ENCODE peak calls at places on chromosomes 7 and 10, in seven cellular contexts. A is WTC11, E is astrocyte of the spinal cord, V is osteocyte, G is sciatic nerve, N is brain microvascular endothelial cell, P is HEK293T. D is an unnamed sample.

GRCh38 chr7:103987455-103987854 is 2.0 kb downstream of the RELN start:
- DNase-seq in G (no peak), V (no peak), P (no peak), A (no peak), N (no peak), E (no peak), D (no peak)

GRCh38 chr10:132774905-132775863 is 10.8 kb downstream of the NKX6-2 start:
- DNase-seq in A (no peak), G (no peak), E (no peak), P (no peak), N (no peak), V (no peak), D (no peak)

GRCh38 chr10:116324951-116325635 is 845 bp downstream of the CCDC172 start:
- DNase-seq in V (no peak), A (peak; percentile 26), E (no peak), P (no peak), G (no peak), N (no peak), D (no peak)

GRCh38 chr10:114026189-114027040 is 17.3 kb upstream of the ADRB1 start:
- DNase-seq in A (no peak), N (peak; percentile 78), E (peak; percentile 79), G (no peak), V (no peak), P (no peak), D (no peak)

GRCh38 chr7:135678612-135679575 is 16.6 kb downstream of the STMP1 start:
- DNase-seq in G (no peak), N (no peak), E (peak; percentile 95), P (no peak), A (no peak), V (no peak), D (no peak)

GRCh38 chr10:7826971-7827370 is 8.7 kb downstream of the TAF3 start:
- DNase-seq in N (peak; percentile 73), P (peak; percentile 21), V (no peak), G (no peak), A (no peak), E (peak; percentile 61), D (no peak)

GRCh38 chr10:79413196-79413595 is 32.2 kb downstream of the ZCCHC24 start:
- DNase-seq in N (peak; percentile 33), G (peak; percentile 56), P (no peak), E (no peak), A (no peak), V (no peak), D (no peak)

GRCh38 chr10:35011771-35012191 is 78.4 kb downstream of the CUL2 start:
- DNase-seq in A (no peak), V (no peak), E (peak; percentile 47), G (no peak), N (peak; percentile 28), P (no peak), D (no peak)

GRCh38 chr10:123896217-123896927 is 4.8 kb upstream of the CPXM2 start:
- DNase-seq in N (no peak), A (no peak), P (no peak), G (no peak), E (no peak), V (peak; percentile 40), D (no peak)

GRCh38 chr7:99098824-99099498 is 44.9 kb downstream of the SMURF1 start:
- DNase-seq in E (no peak), G (no peak), N (no peak), P (peak; percentile 39), V (no peak), A (no peak), D (no peak)

GRCh38 chr7:77799078-77799964 is 748 bp downstream of the PHTF2 start:
- DNase-seq in A (peak; percentile 50), E (peak; percentile 29), P (peak; percentile 40), V (no peak), G (peak; percentile 77), N (peak; percentile 4), D (no peak)

GRCh38 chr7:36119005-36119711 is 33.9 kb upstream of the EEPD1 start:
- DNase-seq in V (no peak), N (peak; percentile 98), P (no peak), A (no peak), G (no peak), E (peak; percentile 95), D (no peak)

GRCh38 chr7:2405601-2406345 is 2.4 kb downstream of the CHST12 start:
- DNase-seq in N (no peak), P (no peak), E (no peak), A (no peak), G (no peak), V (no peak), D (no peak)

GRCh38 chr7:132084776-132085388 is 491.4 kb downstream of the PLXNA4 start:
- DNase-seq in V (no peak), N (no peak), A (no peak), E (no peak), P (no peak), G (no peak), D (no peak)

GRCh38 chr7:5638994-5639393 is 142.5 kb downstream of the RNF216 start:
- DNase-seq in P (no peak), E (no peak), A (no peak), G (no peak), V (no peak), N (peak; percentile 40), D (no peak)

GRCh38 chr7:128405345-128406146 is 4.2 kb downstream of the IMPDH1 start:
- DNase-seq in A (peak; percentile 58), P (peak; percentile 75), N (no peak), E (no peak), V (no peak), G (no peak), D (no peak)

GRCh38 chr10:103193107-103193819 is at the start of gene NT5C2:
- DNase-seq in P (peak; percentile 93), G (peak; percentile 90), V (no peak), E (peak; percentile 65), A (peak; percentile 75), N (peak; percentile 50), D (peak; percentile 56)

GRCh38 chr10:131876543-131876942 is 24.3 kb upstream of the PPP2R2D start:
- DNase-seq in E (no peak), P (no peak), N (no peak), A (no peak), G (no peak), V (no peak), D (no peak)

GRCh38 chr10:110497438-110498086 is at the start of gene DUSP5:
- DNase-seq in P (peak; percentile 97), G (peak; percentile 96), N (peak; percentile 88), A (peak; percentile 91), E (peak; percentile 97), V (peak; percentile 98), D (peak; percentile 87)

GRCh38 chr7:138669364-138669763 is 31.8 kb downstream of the SVOPL start:
- DNase-seq in E (no peak), A (no peak), V (no peak), N (no peak), P (no peak), G (no peak), D (no peak)

GRCh38 chr10:17023386-17024298 is 106.0 kb downstream of the CUBN start:
- DNase-seq in P (no peak), N (peak; percentile 99), A (no peak), G (no peak), V (no peak), E (peak; percentile 99), D (no peak)

GRCh38 chr7:28298870-28299484 is 113.3 kb upstream of the CREB5 start:
- DNase-seq in N (peak; percentile 68), P (peak; percentile 69), V (no peak), E (peak; percentile 66), A (peak; percentile 63), G (no peak), D (peak; percentile 95)

GRCh38 chr7:112882022-112882421 is 91.8 kb upstream of the TMEM168 start:
- DNase-seq in A (no peak), V (no peak), P (no peak), G (no peak), N (no peak), E (no peak), D (no peak)

GRCh38 chr7:68187549-68187948 is 1190.9 kb downstream of the TYW1 start:
- DNase-seq in P (no peak), G (no peak), E (no peak), A (no peak), N (no peak), V (no peak), D (no peak)

GRCh38 chr10:90435296-90435695 is 422.5 kb downstream of the HTR7 start:
- DNase-seq in E (no peak), P (no peak), G (no peak), A (no peak), V (no peak), N (no peak), D (no peak)

GRCh38 chr10:79391231-79392019 is 44.2 kb downstream of the PPIF start:
- DNase-seq in P (no peak), N (no peak), E (no peak), V (no peak), A (peak; percentile 4), G (peak; percentile 64), D (no peak)

GRCh38 chr10:103416436-103417147 is 20.2 kb downstream of the PDCD11 start:
- DNase-seq in V (no peak), P (peak; percentile 36), G (peak; percentile 83), N (peak; percentile 60), A (peak; percentile 41), E (peak; percentile 50), D (peak; percentile 32)

GRCh38 chr7:2146676-2147472 is 85.9 kb downstream of the MAD1L1 start:
- DNase-seq in V (no peak), G (no peak), P (no peak), E (no peak), N (no peak), A (no peak), D (no peak)

GRCh38 chr10:1368772-1369171 is 312.6 kb downstream of the WDR37 start:
- DNase-seq in E (no peak), A (peak; percentile 73), V (peak; percentile 57), G (no peak), N (no peak), P (peak; percentile 73), D (no peak)

GRCh38 chr7:40211291-40212003 is 76.6 kb downstream of the SUGCT start:
- DNase-seq in V (no peak), A (no peak), N (no peak), G (no peak), E (peak; percentile 49), P (no peak), D (no peak)

GRCh38 chr10:87585565-87586514 is 73.8 kb upstream of the PAPSS2 start:
- DNase-seq in A (no peak), G (no peak), P (peak; percentile 25), N (peak; percentile 36), E (peak; percentile 23), V (no peak), D (no peak)

D was measured in SHP77.